ENCODE peak calls at places on chromosomes 4 and X, in six cellular contexts. L, F, G, E, T and W are unnamed samples.

GRCh38 chr4:127304356-127304755 is 328.4 kb upstream of the INTU start:
- DNase-seq in G (no peak), E (peak; percentile 85), T (no peak), L (peak; percentile 24), F (no peak), W (no peak)

GRCh38 chrX:23902419-23902818 is 5.3 kb downstream of the APOO start:
- DNase-seq in E (no peak), G (no peak), L (peak; percentile 73), T (peak; percentile 69), F (peak; percentile 78), W (no peak)

GRCh38 chr4:88010921-88011320 is 3.5 kb downstream of the PKD2 start:
- DNase-seq in L (peak; percentile 42), F (no peak), E (no peak), G (no peak), T (no peak), W (no peak)

GRCh38 chr4:92477309-92477708 is 173.5 kb downstream of the GRID2 start:
- DNase-seq in G (no peak), T (no peak), F (no peak), E (no peak), L (no peak), W (no peak)

GRCh38 chr4:132384709-132385108 is 764.4 kb upstream of the PCDH10 start:
- DNase-seq in G (no peak), F (peak; percentile 25), L (no peak), E (no peak), T (no peak), W (no peak)

GRCh38 chr4:61462451-61463326 is 262.6 kb downstream of the ADGRL3 start:
- DNase-seq in T (no peak), L (peak; percentile 52), F (no peak), E (no peak), G (peak; percentile 28), W (peak; percentile 77)

GRCh38 chr4:61877893-61878292 is 677.8 kb downstream of the ADGRL3 start:
- DNase-seq in E (no peak), G (no peak), F (no peak), L (no peak), T (no peak), W (no peak)

GRCh38 chrX:20507901-20508620 is 241.4 kb upstream of the RPS6KA3 start:
- DNase-seq in G (no peak), F (no peak), T (no peak), E (no peak), L (no peak), W (no peak)

GRCh38 chr4:179399054-179399782 is 1957.0 kb upstream of the AGA start:
- DNase-seq in T (peak; percentile 5), F (no peak), G (no peak), L (no peak), E (no peak), W (no peak)

GRCh38 chrX:43386872-43387271 is 269.2 kb upstream of the MAOA start:
- DNase-seq in E (no peak), L (no peak), G (no peak), F (no peak), T (no peak), W (no peak)

GRCh38 chrX:2498781-2499302 is 1.9 kb downstream of the DHRSX start:
- DNase-seq in F (peak; percentile 44), L (peak; percentile 18), G (peak; percentile 8), T (peak; percentile 71), E (no peak), W (no peak)

GRCh38 chr4:19857405-19857804 is 394.3 kb upstream of the SLIT2 start:
- DNase-seq in G (no peak), F (peak; percentile 31), E (no peak), T (no peak), L (peak; percentile 58), W (peak; percentile 43)

GRCh38 chr4:85953651-85954018 is 406.2 kb downstream of the MAPK10 start:
- DNase-seq in G (no peak), L (peak; percentile 19), T (no peak), F (peak; percentile 32), E (no peak), W (peak; percentile 95)

GRCh38 chrX:2550288-2551020 is 49.7 kb upstream of the DHRSX start:
- DNase-seq in L (no peak), E (no peak), F (peak; percentile 26), T (no peak), G (no peak), W (no peak)

GRCh38 chr4:146121757-146122156 is 53.8 kb upstream of the LSM6 start:
- DNase-seq in L (no peak), F (no peak), G (no peak), T (no peak), E (no peak), W (no peak)

GRCh38 chrX:123083924-123084323 is 100.2 kb upstream of the GRIA3 start:
- DNase-seq in F (no peak), E (no peak), T (no peak), L (no peak), G (no peak), W (no peak)

GRCh38 chrX:39762266-39762841 is 335.4 kb downstream of the BCOR start:
- DNase-seq in E (no peak), T (no peak), L (peak; percentile 84), F (peak; percentile 49), G (no peak), W (peak; percentile 77)

GRCh38 chr4:61590881-61591280 is 390.8 kb downstream of the ADGRL3 start:
- DNase-seq in G (no peak), E (no peak), T (no peak), L (no peak), F (no peak), W (no peak)

GRCh38 chr4:5409980-5410618 is 298.3 kb downstream of the EVC2 start:
- DNase-seq in E (no peak), T (peak; percentile 15), G (no peak), F (no peak), L (no peak), W (no peak)

GRCh38 chr4:125484912-125485311 is 170.2 kb downstream of the FAT4 start:
- DNase-seq in T (no peak), G (no peak), L (peak; percentile 39), F (no peak), E (no peak), W (no peak)

GRCh38 chr4:2142630-2143427 is 83.7 kb downstream of the NAT8L start:
- DNase-seq in L (no peak), T (no peak), G (no peak), F (no peak), E (no peak), W (peak; percentile 21)

GRCh38 chrX:37302569-37302968 is 46.6 kb upstream of the PRRG1 start:
- DNase-seq in G (no peak), F (peak; percentile 50), L (peak; percentile 21), E (no peak), T (peak; percentile 27), W (peak; percentile 3)

GRCh38 chr4:31021008-31021407 is 300.8 kb downstream of the PCDH7 start:
- DNase-seq in E (no peak), G (no peak), F (no peak), T (no peak), L (no peak), W (peak; percentile 30)

GRCh38 chr4:81166431-81166830 is 48.6 kb downstream of the PRKG2 start:
- DNase-seq in G (no peak), F (no peak), T (no peak), L (no peak), E (no peak), W (no peak)

GRCh38 chrX:68511255-68511654 is 12.4 kb downstream of the YIPF6 start:
- DNase-seq in T (peak; percentile 59), F (peak; percentile 66), E (no peak), G (no peak), L (peak; percentile 48), W (no peak)

GRCh38 chr4:115274545-115274944 is 161.1 kb upstream of the NDST4 start:
- DNase-seq in F (no peak), G (no peak), E (no peak), L (no peak), T (no peak), W (no peak)

GRCh38 chr4:58602022-58602421 is 1491.8 kb upstream of the IGFBP7 start:
- DNase-seq in F (no peak), T (no peak), E (no peak), G (no peak), L (no peak), W (no peak)

GRCh38 chrX:39848900-39849299 is 248.9 kb downstream of the BCOR start:
- DNase-seq in T (no peak), L (peak; percentile 95), E (peak; percentile 65), F (no peak), G (no peak), W (no peak)

GRCh38 chrX:42755820-42756219 is 22.1 kb downstream of the PPP1R2C start:
- DNase-seq in T (no peak), F (peak; percentile 19), L (peak; percentile 42), G (no peak), E (peak; percentile 31), W (peak; percentile 17)

DNA sequence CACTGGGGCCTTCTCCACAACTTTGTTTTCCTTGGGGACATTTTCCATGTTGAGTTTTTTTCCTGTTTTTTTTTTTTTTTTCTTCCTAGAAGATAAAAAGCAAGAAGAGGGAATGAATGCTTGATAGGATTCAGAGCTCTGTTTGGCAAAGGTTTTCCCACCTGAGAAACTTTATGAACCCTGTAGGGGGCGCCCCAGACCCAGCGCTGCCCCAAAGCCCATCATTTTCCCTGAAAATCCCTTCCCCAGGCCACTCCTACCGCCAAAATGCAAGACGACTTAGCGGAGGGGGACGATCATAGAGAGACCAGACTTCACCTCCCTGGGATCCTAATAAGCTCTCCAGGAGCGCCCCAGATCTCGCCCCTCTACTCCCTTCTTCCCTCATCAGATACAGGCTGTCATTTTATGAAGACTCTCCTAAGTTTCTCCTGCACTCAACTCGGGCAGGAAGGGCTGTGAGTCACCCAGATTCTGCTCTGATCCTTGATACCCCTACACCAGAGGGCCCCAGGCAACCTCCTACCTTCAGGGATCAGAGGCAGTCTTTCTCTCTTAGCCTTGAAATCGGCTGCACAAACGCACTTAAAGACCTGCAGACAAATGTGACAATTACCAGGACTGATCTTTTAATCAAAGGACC is 1.4 kb downstream of the BEX5 start:
- DNase-seq in G (no peak), L (no peak), F (no peak), T (peak; percentile 31), E (no peak), W (no peak)
- H3K4me3 ChIP-seq in G (peak overlapping the region; percentile 45), L (no peak overlapping the region), F (no peak overlapping the region), T (peak overlapping the region; percentile 29), E (no peak overlapping the region), W (no peak overlapping the region)

GRCh38 chr4:17580969-17581368 is 4.0 kb downstream of the LAP3 start:
- DNase-seq in L (peak; percentile 76), F (no peak), T (no peak), E (no peak), G (no peak), W (no peak)
- TF ChIP-seq CTCF in L (no peak), F (no peak), T (no peak), E (no peak), G (no peak), W (no peak)

GRCh38 chr4:83440899-83441298 is 14.7 kb downstream of the HELQ start:
- DNase-seq in E (no peak), G (no peak), F (no peak), T (no peak), L (no peak), W (no peak)
- H3K4me3 ChIP-seq in E (no peak overlapping the region), G (no peak overlapping the region), F (no peak overlapping the region), T (no peak overlapping the region), L (no peak overlapping the region), W (no peak overlapping the region)

DNA sequence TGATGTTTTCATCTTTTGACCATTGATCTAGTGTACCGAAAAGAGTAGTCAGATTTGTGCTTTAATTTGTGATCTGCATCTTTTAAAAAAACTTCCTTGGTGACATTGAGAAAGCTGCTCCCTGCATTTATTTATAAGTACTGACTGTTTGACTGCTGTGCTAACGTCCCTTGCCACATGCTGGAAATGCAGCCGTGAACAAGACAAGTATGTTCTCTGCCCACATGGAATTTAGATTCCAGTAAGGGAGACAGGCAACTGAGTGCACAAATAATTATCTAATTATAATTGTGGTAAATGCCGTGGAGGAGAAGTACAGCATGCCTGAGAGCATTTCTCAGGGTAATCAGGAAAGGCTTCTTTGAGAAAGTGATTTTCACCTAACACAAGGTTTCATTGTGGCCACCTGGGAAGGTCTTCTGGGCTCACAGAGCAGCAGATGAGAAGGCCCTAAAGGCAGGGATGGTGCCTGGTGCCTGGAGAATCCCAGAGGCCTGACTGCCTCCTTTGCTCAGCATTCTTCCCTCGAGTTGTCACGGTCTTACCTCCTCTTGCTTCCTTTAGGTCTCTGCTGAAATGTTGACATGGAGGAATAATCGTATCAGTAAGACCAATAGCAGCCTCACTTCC is 55.8 kb downstream of the PTTG2 start:
- DNase-seq in E (no peak), T (no peak), L (no peak), G (no peak), F (no peak), W (no peak)
- TF ChIP-seq CTCF in E (no peak), T (no peak), L (no peak), G (no peak), F (no peak), W (no peak)